ENCODE peak calls at places on chromosome 5, in nine cellular contexts. D is ovary, O is esophagus muscularis mucosa, J is heart left ventricle, X is tibial nerve, K is uterus, P is sigmoid colon, C is K562, A is HCT116. S is an unnamed sample.
A peak's percentile ranks its signal among the peaks of the same experiment; 100 is the strongest.

GRCh38 chr5:154276932-154277331 is 86.4 kb downstream of the GALNT10 start:
- DNase-seq in C (peak; percentile 68), P (peak; percentile 91), J (peak; percentile 44), K (peak; percentile 67), O (peak; percentile 78), A (no peak), D (peak; percentile 78), X (peak; percentile 46), S (no peak)

GRCh38 chr5:110880413-110880812 is 141.6 kb downstream of the SLC25A46 start:
- DNase-seq in X (no peak), O (no peak), A (no peak), P (peak; percentile 56), C (no peak), K (peak; percentile 19), D (no peak), J (no peak), S (no peak)

GRCh38 chr5:168552146-168552545 is 23.0 kb downstream of the FBLL1 start:
- DNase-seq in X (no peak), O (no peak), P (no peak), K (no peak), J (peak; percentile 29), C (no peak), A (no peak), D (no peak), S (no peak)

GRCh38 chr5:73446631-73447233 is 1.8 kb downstream of the FOXD1 start:
- DNase-seq in P (no peak), D (no peak), X (no peak), C (no peak), A (no peak), K (no peak), O (peak; percentile 72), J (no peak), S (no peak)

GRCh38 chr5:71907001-71907564 is 188.0 kb downstream of the CARTPT start:
- DNase-seq in K (no peak), A (no peak), C (no peak), X (no peak), O (peak; percentile 74), P (no peak), J (no peak), D (no peak), S (no peak)

GRCh38 chr5:7392401-7393024 is 3.4 kb upstream of the ADCY2 start:
- DNase-seq in J (no peak), X (no peak), K (no peak), C (peak; percentile 22), O (peak; percentile 82), A (no peak), P (no peak), D (no peak), S (no peak)

GRCh38 chr5:157449011-157449723 is 10.8 kb upstream of the NIPAL4 start:
- DNase-seq in P (peak; percentile 93), C (no peak), J (peak; percentile 73), A (no peak), O (peak; percentile 94), D (no peak), X (peak; percentile 30), K (peak; percentile 68), S (no peak)

GRCh38 chr5:54310433-54311177 is at the start of gene ARL15:
- DNase-seq in X (peak; percentile 99), D (peak; percentile 98), A (peak; percentile 88), C (peak; percentile 99), P (peak; percentile 99), O (peak; percentile 100), K (peak; percentile 97), J (peak; percentile 99), S (peak; percentile 99)

GRCh38 chr5:76341935-76342334 is 61.1 kb upstream of the IQGAP2 start:
- DNase-seq in J (peak; percentile 21), K (no peak), X (no peak), O (no peak), C (no peak), A (no peak), D (no peak), P (no peak), S (no peak)

GRCh38 chr5:169716287-169716686 is 79.2 kb downstream of the DOCK2 start:
- DNase-seq in J (no peak), X (no peak), D (no peak), C (no peak), P (no peak), K (no peak), A (no peak), O (no peak), S (no peak)

GRCh38 chr5:109585012-109585599 is 104.6 kb upstream of the MAN2A1 start:
- DNase-seq in J (no peak), P (no peak), X (no peak), C (no peak), D (no peak), O (no peak), K (no peak), A (no peak), S (no peak)

GRCh38 chr5:19928556-19929421 is 59.2 kb downstream of the CDH18 start:
- DNase-seq in P (no peak), O (no peak), A (no peak), X (no peak), C (no peak), K (no peak), D (no peak), J (no peak), S (no peak)

GRCh38 chr5:77987988-77988387 is 211.8 kb upstream of the TBCA start:
- DNase-seq in C (no peak), P (no peak), A (no peak), D (no peak), J (no peak), K (no peak), X (no peak), O (no peak), S (no peak)

GRCh38 chr5:5492087-5492933 is 69.8 kb downstream of the ICE1 start:
- DNase-seq in C (peak; percentile 62), A (peak; percentile 57), D (no peak), P (no peak), K (no peak), X (no peak), O (no peak), J (no peak), S (no peak)

GRCh38 chr5:169745441-169746146 is 108.5 kb downstream of the DOCK2 start:
- DNase-seq in C (peak; percentile 49), K (no peak), O (no peak), P (no peak), X (no peak), D (peak; percentile 32), A (no peak), J (no peak), S (no peak)

GRCh38 chr5:131997026-131997726 is 14.3 kb downstream of the ACSL6 start:
- DNase-seq in A (no peak), O (no peak), P (peak; percentile 40), J (no peak), X (no peak), K (no peak), C (no peak), D (no peak), S (peak; percentile 36)

GRCh38 chr5:177550120-177550519 is 4.2 kb downstream of the FAM193B start:
- DNase-seq in O (no peak), J (no peak), D (no peak), X (no peak), K (no peak), C (no peak), A (no peak), P (no peak), S (no peak)

GRCh38 chr5:77935516-77936364 is 159.6 kb upstream of the TBCA start:
- DNase-seq in D (no peak), A (no peak), P (no peak), J (no peak), K (no peak), C (no peak), X (no peak), O (no peak), S (no peak)

GRCh38 chr5:124747770-124748686 is 1.6 kb upstream of the ZNF608 start:
- DNase-seq in P (no peak), A (no peak), K (no peak), X (no peak), C (no peak), D (no peak), J (no peak), O (no peak), S (no peak)

GRCh38 chr5:119359737-119360413 is 4.1 kb downstream of the TNFAIP8 start:
- DNase-seq in X (no peak), A (no peak), O (no peak), D (no peak), K (no peak), J (no peak), P (no peak), C (no peak), S (no peak)

GRCh38 chr5:159764283-159764927 is 151.9 kb upstream of the ADRA1B start:
- DNase-seq in O (peak; percentile 34), K (peak; percentile 46), D (no peak), P (no peak), C (no peak), A (no peak), J (peak; percentile 36), X (no peak), S (no peak)

GRCh38 chr5:122715095-122715494 is 59.8 kb upstream of the SNX2 start:
- DNase-seq in P (no peak), X (no peak), A (no peak), O (no peak), D (no peak), K (no peak), C (no peak), J (no peak), S (no peak)

DNA sequence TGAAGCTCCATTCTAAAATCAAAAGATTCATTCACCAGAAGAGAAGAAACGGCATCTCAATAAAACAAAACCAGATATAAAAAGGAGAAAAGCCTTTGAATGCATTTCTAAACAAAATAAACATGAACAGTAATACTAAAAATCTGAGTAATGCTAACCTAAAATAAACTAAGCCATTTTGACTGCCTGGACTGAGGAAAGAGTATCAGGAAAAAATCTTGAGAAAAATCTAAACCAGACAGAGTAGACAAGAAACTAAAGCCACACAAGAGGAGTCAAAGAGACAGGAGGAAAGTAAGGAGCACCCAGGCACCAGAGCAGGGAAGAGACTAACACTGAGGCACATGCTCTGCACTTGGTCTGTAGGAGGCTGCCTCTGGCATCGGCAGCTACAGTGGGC is 50.4 kb downstream of the DROSHA start:
- DNase-seq in C (no peak), J (no peak), X (no peak), P (no peak), A (no peak), O (no peak), D (no peak), K (no peak), S (no peak)
- H3K4me1 ChIP-seq in C (no peaks in the 10 kb centered on the region), J (no peaks in the 10 kb centered on the region), X (no peaks in the 10 kb centered on the region), P (peaks cover 17% of the 10 kb centered on the region), A (no peaks in the 10 kb centered on the region), O (peaks cover 18% of the 10 kb centered on the region), D (peaks cover 2% of the 10 kb centered on the region), K (no peaks in the 10 kb centered on the region), S (peaks cover 9% of the 10 kb centered on the region)

GRCh38 chr5:61298580-61298979 is 33.5 kb upstream of the ZSWIM6 start:
- DNase-seq in A (no peak), D (no peak), O (no peak), J (no peak), K (no peak), C (no peak), P (no peak), X (no peak), S (no peak)
- TF ChIP-seq POLR2A in A (no peak), D (no peak), O (no peak), J (no peak), K (no peak), C (no peak), P (no peak), X (no peak), S (no peak)

GRCh38 chr5:129460121-129460950 is at the start of gene ADAMTS19:
- DNase-seq in A (no peak), K (peak; percentile 52), J (peak; percentile 17), D (peak; percentile 31), P (no peak), C (no peak), X (no peak), O (no peak), S (no peak)
- H3K36me3 ChIP-seq in A (no peaks in the 10 kb centered on the region), K (no peaks in the 10 kb centered on the region), J (no peaks in the 10 kb centered on the region), D (no peaks in the 10 kb centered on the region), P (no peaks in the 10 kb centered on the region), C (no peaks in the 10 kb centered on the region), X (no peaks in the 10 kb centered on the region), O (no peaks in the 10 kb centered on the region), S (no peaks in the 10 kb centered on the region)

GRCh38 chr5:172171118-172171775 is 16.8 kb downstream of the STK10 start:
- DNase-seq in D (no peak), K (no peak), A (no peak), J (no peak), X (no peak), C (no peak), O (no peak), P (no peak), S (no peak)
- H3K4me1 ChIP-seq in D (no peaks in the 10 kb centered on the region), K (no peaks in the 10 kb centered on the region), A (peaks cover 25% of the 10 kb centered on the region), J (peaks cover 33% of the 10 kb centered on the region), X (peaks cover 37% of the 10 kb centered on the region), C (no peaks in the 10 kb centered on the region), O (peaks cover 73% of the 10 kb centered on the region), P (peaks cover 12% of the 10 kb centered on the region), S (peaks cover 20% of the 10 kb centered on the region)

S was measured in spleen.